ENCODE peak calls at places on chromosome 13, in four cellular contexts. T is stimulated activated CD4-positive, alpha-beta T cell treated with anti-CD3 and anti-CD28 coated beads, Interleukin-2, amount 100 ng/mL, for 48 hours; B is CD8-positive, alpha-beta T cell; V is HFFc6. R is an unnamed sample.
A peak's percentile ranks its signal among the peaks of the same experiment; 100 is the strongest.

GRCh38 chr13:97068146-97068545 is 73.9 kb upstream of the OXGR1 start:
- DNase-seq in T (no peak), B (no peak), V (no peak), R (no peak)

GRCh38 chr13:113216165-113217056 is 7.0 kb downstream of the CUL4A start:
- DNase-seq in T (no peak), B (no peak), V (peak; percentile 84), R (peak; percentile 68)

GRCh38 chr13:75050419-75051066 is 431.4 kb downstream of the TBC1D4 start:
- DNase-seq in T (no peak), B (no peak), V (peak; percentile 44), R (no peak)

GRCh38 chr13:106917024-106917491 is 349.1 kb upstream of the ARGLU1 start:
- DNase-seq in T (no peak), B (no peak), V (no peak), R (no peak)

GRCh38 chr13:114056205-114057013 is 76.0 kb downstream of the RASA3 start:
- DNase-seq in T (no peak), B (no peak), V (no peak), R (no peak)

GRCh38 chr13:47594833-47595232 is 406.2 kb downstream of the SUCLA2 start:
- DNase-seq in T (no peak), B (no peak), V (peak; percentile 1), R (peak; percentile 6)

GRCh38 chr13:41222259-41222852 is 28.0 kb upstream of the KBTBD7 start:
- DNase-seq in T (peak; percentile 51), B (peak; percentile 24), V (peak; percentile 38), R (peak; percentile 13)

GRCh38 chr13:22506286-22506685 is 674.5 kb upstream of the SGCG start:
- DNase-seq in T (no peak), B (no peak), V (no peak), R (no peak)

GRCh38 chr13:33186851-33187250 is 98.7 kb downstream of the STARD13 start:
- DNase-seq in T (no peak), B (no peak), V (no peak), R (peak; percentile 52)

GRCh38 chr13:50386527-50387123 is 371.4 kb downstream of the KCNRG start:
- DNase-seq in T (no peak), B (no peak), V (no peak), R (no peak)

GRCh38 chr13:97194473-97194872 is 27.7 kb upstream of the MBNL2 start:
- DNase-seq in T (no peak), B (no peak), V (peak; percentile 55), R (peak; percentile 43)

GRCh38 chr13:41064493-41064892 is 3.2 kb downstream of the WBP4 start:
- DNase-seq in T (no peak), B (no peak), V (peak; percentile 86), R (no peak)

GRCh38 chr13:35527451-35527850 is 51.0 kb upstream of the MAB21L1 start:
- DNase-seq in T (no peak), B (no peak), V (no peak), R (no peak)

GRCh38 chr13:32243695-32244094 is 71.5 kb downstream of the ZAR1L start:
- DNase-seq in T (no peak), B (no peak), V (no peak), R (no peak)

GRCh38 chr13:25904830-25905229 is 147.0 kb downstream of the SHISA2 start:
- DNase-seq in T (no peak), B (no peak), V (no peak), R (no peak)

GRCh38 chr13:97067342-97067895 is 73.1 kb upstream of the OXGR1 start:
- DNase-seq in T (no peak), B (no peak), V (no peak), R (no peak)

GRCh38 chr13:76836311-76836710 is 49.9 kb downstream of the KCTD12 start:
- DNase-seq in T (no peak), B (no peak), V (no peak), R (no peak)

GRCh38 chr13:29782798-29783197 is 67.6 kb downstream of the UBL3 start:
- DNase-seq in T (no peak), B (no peak), V (no peak), R (no peak)

GRCh38 chr13:71626396-71626795 is 240.6 kb downstream of the DACH1 start:
- DNase-seq in T (no peak), B (no peak), V (no peak), R (no peak)

GRCh38 chr13:97385854-97386253 is 48.1 kb upstream of the RAP2A start:
- DNase-seq in T (no peak), B (no peak), V (no peak), R (no peak)

GRCh38 chr13:65505941-65506340 is 1724.2 kb downstream of the PCDH9 start:
- DNase-seq in T (no peak), B (no peak), V (no peak), R (no peak)

GRCh38 chr13:112892759-112893569 is 76.0 kb upstream of the MCF2L start:
- DNase-seq in T (no peak), B (no peak), V (no peak), R (no peak)

GRCh38 chr13:99886706-99887105 is 84.9 kb downstream of the ZIC5 start:
- DNase-seq in T (no peak), B (no peak), V (no peak), R (no peak)

GRCh38 chr13:20412761-20413355 is 112.8 kb downstream of the CRYL1 start:
- DNase-seq in T (no peak), B (no peak), V (no peak), R (no peak)

GRCh38 chr13:34805347-34805746 is 136.7 kb upstream of the NBEA start:
- DNase-seq in T (no peak), B (no peak), V (no peak), R (no peak)

GRCh38 chr13:51057001-51057400 is 54.1 kb downstream of the C13orf42 start:
- DNase-seq in T (no peak), B (no peak), V (no peak), R (no peak)

R was measured in H4.